ENCODE peak calls at places on chromosomes 3 and 15, in seven cellular contexts. D, B, X, E, U, G and O are unnamed samples.

GRCh38 chr3:73556520-73557371 is 68.0 kb downstream of the PDZRN3 start:
- DNase-seq in D (no peak), B (no peak), X (no peak), E (no peak), U (no peak), G (peak; percentile 17), O (no peak)

GRCh38 chr3:71305246-71306206 is 278.0 kb downstream of the FOXP1 start:
- DNase-seq in D (no peak), B (peak; percentile 19), X (no peak), E (peak; percentile 70), U (peak; percentile 74), G (peak; percentile 53), O (peak; percentile 42)

GRCh38 chr15:88896339-88897033 is 1.1 kb upstream of the HAPLN3 start:
- DNase-seq in D (no peak), B (no peak), X (no peak), E (no peak), U (peak; percentile 54), G (no peak), O (no peak)

GRCh38 chr15:93460717-93461116 is 371.7 kb upstream of the RGMA start:
- DNase-seq in D (no peak), B (no peak), X (no peak), E (no peak), U (no peak), G (no peak), O (no peak)

GRCh38 chr3:120506828-120507774 is 56.3 kb upstream of the FSTL1 start:
- DNase-seq in D (no peak), B (peak; percentile 50), X (peak; percentile 54), E (peak; percentile 32), U (peak; percentile 50), G (peak; percentile 29), O (peak; percentile 79)

GRCh38 chr3:178585439-178585838 is 49.2 kb downstream of the KCNMB2 start:
- DNase-seq in D (no peak), B (no peak), X (no peak), E (no peak), U (no peak), G (no peak), O (no peak)

GRCh38 chr15:73631915-73632669 is 1.1 kb downstream of the NPTN start:
- DNase-seq in D (no peak), B (peak; percentile 50), X (no peak), E (no peak), U (peak; percentile 43), G (peak; percentile 70), O (peak; percentile 78)

GRCh38 chr3:42569743-42570142 is 12.0 kb downstream of the SEC22C start:
- DNase-seq in D (no peak), B (no peak), X (peak; percentile 75), E (no peak), U (no peak), G (no peak), O (no peak)

GRCh38 chr3:145807990-145808389 is 353.0 kb downstream of the PLOD2 start:
- DNase-seq in D (no peak), B (no peak), X (no peak), E (no peak), U (peak; percentile 29), G (peak; percentile 24), O (peak; percentile 49)

DNA sequence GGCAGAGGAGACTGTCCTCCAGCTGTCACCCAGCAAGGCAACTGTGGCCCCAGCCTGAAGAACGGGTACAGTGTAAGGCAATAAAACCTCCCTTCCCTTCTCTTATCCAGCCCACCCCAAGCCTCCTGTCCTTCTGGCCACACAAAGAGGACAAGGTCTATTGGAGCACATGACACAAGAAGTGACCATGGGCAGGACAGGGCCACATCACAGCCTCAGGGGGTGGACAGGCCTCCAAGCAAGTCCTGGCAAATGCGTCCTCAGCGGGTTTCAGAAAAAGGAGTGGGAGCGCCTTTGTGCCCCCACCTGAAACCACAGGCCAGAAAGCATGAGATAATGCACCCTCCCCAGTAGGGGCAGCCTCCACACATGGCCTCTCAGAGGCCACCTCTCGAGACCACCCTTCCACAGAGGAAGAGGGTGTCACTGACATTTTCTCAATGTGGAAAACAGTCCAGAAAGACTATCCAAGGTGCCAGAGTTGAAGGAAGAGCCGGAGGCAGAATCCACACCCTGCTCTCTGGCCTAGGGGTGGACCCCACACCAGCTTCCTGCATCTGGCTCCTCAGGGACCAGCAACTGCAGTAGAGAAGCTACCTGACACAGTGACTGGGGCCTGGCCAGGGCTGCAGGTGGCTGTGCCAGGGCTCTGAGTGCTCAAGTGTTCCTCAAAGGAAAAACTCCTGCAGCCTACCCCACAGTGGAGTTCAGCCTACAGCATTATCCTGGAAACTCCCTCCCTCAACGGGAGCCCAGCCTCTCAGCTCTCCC is 43.9 kb downstream of the CCDC12 start:
- DNase-seq in D (no peak), B (no peak), X (no peak), E (no peak), U (no peak), G (no peak), O (no peak)
- H3K4me3 ChIP-seq in D (no peak overlapping the region), B (no peak overlapping the region), X (no peak overlapping the region), E (no peak overlapping the region), U (no peak overlapping the region), G (no peak overlapping the region), O (no peak overlapping the region)

DNA sequence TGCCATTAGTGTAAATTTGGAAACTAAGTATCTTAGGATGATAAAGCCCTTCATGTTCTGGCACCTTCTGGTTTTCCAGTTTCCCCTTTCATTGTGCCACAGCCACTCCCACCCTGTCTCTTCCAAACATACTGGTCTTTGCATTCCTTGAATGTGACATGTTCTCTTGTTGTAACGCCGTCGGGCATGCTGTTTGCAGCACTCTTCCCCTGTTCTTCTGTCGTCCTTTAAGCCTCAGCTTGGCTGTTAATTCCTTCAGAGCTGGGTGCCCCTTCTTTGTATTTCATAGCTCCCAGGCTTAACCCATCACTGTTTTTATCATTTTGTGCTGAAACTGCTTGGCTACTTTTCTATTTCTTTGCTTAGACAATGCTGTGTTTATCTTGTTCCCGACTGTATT is 95.5 kb upstream of the KCNAB1 start:
- DNase-seq in D (no peak), B (no peak), X (no peak), E (no peak), U (peak; percentile 76), G (no peak), O (peak; percentile 41)
- H3K4me3 ChIP-seq in D (peak overlapping the region; percentile 3), B (no peak overlapping the region), X (no peak overlapping the region), E (no peak overlapping the region), U (no peak overlapping the region), G (no peak overlapping the region), O (peak overlapping the region; percentile 76)

GRCh38 chr3:50340404-50341329 is at the start of gene RASSF1:
- DNase-seq in D (peak; percentile 89), B (peak; percentile 80), X (no peak), E (no peak), U (peak; percentile 51), G (peak; percentile 91), O (no peak)
- H3K4me3 ChIP-seq in D (peak within 1 kb of the TSS; percentile 95), B (peak within 1 kb of the TSS; percentile 38), X (no peak within 1 kb of the TSS), E (no peak within 1 kb of the TSS), U (peak within 1 kb of the TSS; percentile 40), G (peak within 1 kb of the TSS; percentile 58), O (peak within 1 kb of the TSS; percentile 80)

GRCh38 chr3:39177708-39178332 is 14.6 kb downstream of the XIRP1 start:
- DNase-seq in D (peak; percentile 96), B (peak; percentile 87), X (peak; percentile 66), E (peak; percentile 63), U (peak; percentile 82), G (peak; percentile 95), O (peak; percentile 96)
- H3K4me3 ChIP-seq in D (peak overlapping the region; percentile 40), B (no peak overlapping the region), X (peak overlapping the region; percentile 63), E (peak overlapping the region; percentile 72), U (peak overlapping the region; percentile 54), G (peak overlapping the region; percentile 45), O (peak overlapping the region; percentile 78)